ENCODE peak calls at places on chromosomes 11 and 22, in ten cellular contexts. O is GM13976; E is stimulated activated CD4-positive, alpha-beta T cell treated with anti-CD3 and anti-CD28 coated beads, Interleukin-2, amount 100 ng/mL, for 48 hours; S is activated CD8-positive, alpha-beta memory T cell treated with anti-CD3 and anti-CD28 coated beads for 1 hour; X is activated CD4-positive, alpha-beta T cell treated with anti-CD3 and anti-CD28 coated beads for 24 hours; I is astrocyte of the hippocampus; B is NCI-H526 treated with DMSO at 0.1 percent for 48 hours; F is activated naive CD4-positive, alpha-beta T cell treated with anti-CD3 and anti-CD28 coated beads, Interleukin-2, amount 10 ng/mL, durations not matched to agents 7 days and 5 days; M is naive thymus-derived CD8-positive, alpha-beta T cell; Z is memory B cell. U is an unnamed sample.
A peak's percentile ranks its signal among the peaks of the same experiment; 100 is the strongest.

GRCh38 chr11:110453684-110454354 is 24.1 kb downstream of the FDX1 start:
- DNase-seq in F (no peak), S (no peak), M (no peak), E (no peak), B (no peak), O (peak; percentile 35), Z (no peak), X (no peak), I (no peak), U (no peak)

GRCh38 chr22:32203181-32204105 is 1.4 kb downstream of the RFPL2 start:
- DNase-seq in B (no peak), O (peak; percentile 28), I (no peak), E (no peak), X (no peak), M (no peak), S (no peak), Z (no peak), F (no peak), U (no peak)

GRCh38 chr11:22792497-22792896 is 37.1 kb downstream of the SVIP start:
- DNase-seq in S (no peak), M (no peak), F (no peak), X (no peak), Z (no peak), O (no peak), B (peak; percentile 64), I (peak; percentile 29), E (no peak), U (peak; percentile 12)

GRCh38 chr11:67290801-67291200 is 1.7 kb downstream of the ANKRD13D start:
- DNase-seq in B (no peak), O (no peak), X (no peak), E (no peak), M (peak; percentile 58), I (peak; percentile 76), S (no peak), Z (no peak), F (no peak), U (peak; percentile 68)

GRCh38 chr11:134261626-134262488 is 8.5 kb downstream of the ACAD8 start:
- DNase-seq in B (peak; percentile 27), S (no peak), F (peak; percentile 66), E (no peak), X (no peak), O (peak; percentile 66), M (peak; percentile 70), I (peak; percentile 34), Z (no peak), U (peak; percentile 16)

GRCh38 chr11:103648054-103648453 is 388.4 kb upstream of the DDI1 start:
- DNase-seq in I (no peak), B (no peak), F (no peak), E (no peak), X (no peak), M (no peak), S (no peak), Z (no peak), O (no peak), U (no peak)

GRCh38 chr11:19080579-19080993 is 20.1 kb upstream of the MRGPRX2 start:
- DNase-seq in S (no peak), M (no peak), B (no peak), I (peak; percentile 83), Z (no peak), O (no peak), E (no peak), F (no peak), X (no peak), U (peak; percentile 79)

GRCh38 chr11:3738241-3738640 is 59.1 kb downstream of the NUP98 start:
- DNase-seq in Z (no peak), M (no peak), O (no peak), S (no peak), E (no peak), F (no peak), B (no peak), X (no peak), I (no peak), U (peak; percentile 90)

GRCh38 chr22:33188316-33188715 is 130.1 kb upstream of the SYN3 start:
- DNase-seq in X (no peak), O (no peak), F (no peak), B (no peak), E (no peak), S (no peak), M (no peak), I (peak; percentile 9), Z (no peak), U (no peak)

GRCh38 chr22:41410311-41410751 is 28.6 kb downstream of the TEF start:
- DNase-seq in S (no peak), I (no peak), M (no peak), O (no peak), Z (no peak), E (no peak), X (no peak), B (no peak), F (no peak), U (no peak)

GRCh38 chr11:131661137-131661536 is 290.7 kb downstream of the NTM start:
- DNase-seq in B (no peak), O (no peak), Z (no peak), E (no peak), X (no peak), S (no peak), F (no peak), I (peak; percentile 73), M (no peak), U (peak; percentile 65)

GRCh38 chr22:49321477-49322055 is 506.1 kb downstream of the BRD1 start:
- DNase-seq in B (peak; percentile 0), E (no peak), O (no peak), M (no peak), Z (no peak), I (no peak), F (no peak), X (no peak), S (no peak), U (no peak)

GRCh38 chr11:35464308-35464707 is 45.0 kb upstream of the SLC1A2 start:
- DNase-seq in X (no peak), S (no peak), M (no peak), F (no peak), O (no peak), E (no peak), Z (no peak), I (peak; percentile 35), B (no peak), U (no peak)

GRCh38 chr22:20783844-20784723 is 10.2 kb downstream of the SERPIND1 start:
- DNase-seq in S (no peak), O (peak; percentile 80), E (peak; percentile 17), X (peak; percentile 28), B (peak; percentile 13), M (peak; percentile 71), F (peak; percentile 63), Z (peak; percentile 37), I (peak; percentile 74), U (peak; percentile 58)

GRCh38 chr11:126989942-126990715 is 10.4 kb downstream of the KIRREL3 start:
- DNase-seq in Z (peak; percentile 36), I (peak; percentile 93), M (no peak), X (peak; percentile 39), S (no peak), B (peak; percentile 86), O (peak; percentile 79), F (peak; percentile 69), E (peak; percentile 63), U (peak; percentile 79)

GRCh38 chr11:2955896-2956476 is 26.8 kb upstream of the PHLDA2 start:
- DNase-seq in S (no peak), O (no peak), B (no peak), E (no peak), F (no peak), M (no peak), I (no peak), Z (no peak), X (no peak), U (no peak)